ENCODE peak calls at places on chromosomes 3 and 15, in six cellular contexts. U, H, A, K, Y and J are unnamed samples.

GRCh38 chr3:127652246-127652995 is 20.3 kb upstream of the ABTB1 start:
- DNase-seq in U (peak; percentile 61), H (peak; percentile 76), A (no peak), K (peak; percentile 33), Y (peak; percentile 33), J (no peak)

GRCh38 chr3:153129866-153130265 is 32.2 kb upstream of the RAP2B start:
- DNase-seq in U (no peak), H (no peak), A (no peak), K (no peak), Y (no peak), J (no peak)

GRCh38 chr3:152218604-152219003 is 50.1 kb upstream of the MBNL1 start:
- DNase-seq in U (no peak), H (no peak), A (no peak), K (no peak), Y (no peak), J (no peak)

GRCh38 chr3:186635532-186635931 is 4.7 kb upstream of the FETUB start:
- DNase-seq in U (no peak), H (no peak), A (no peak), K (no peak), Y (no peak), J (no peak)

GRCh38 chr15:44066211-44066827 is 128.8 kb downstream of the FRMD5 start:
- DNase-seq in U (peak; percentile 41), H (peak; percentile 60), A (peak; percentile 36), K (peak; percentile 50), Y (no peak), J (no peak)

GRCh38 chr3:153746211-153746610 is 375.0 kb upstream of the ARHGEF26 start:
- DNase-seq in U (no peak), H (no peak), A (no peak), K (no peak), Y (no peak), J (no peak)

GRCh38 chr3:50502225-50502583 is 1.2 kb downstream of the CACNA2D2 start:
- DNase-seq in U (no peak), H (no peak), A (no peak), K (no peak), Y (no peak), J (no peak)

GRCh38 chr15:63043391-63044076 is 987 bp downstream of the TPM1 start:
- DNase-seq in U (no peak), H (peak; percentile 61), A (no peak), K (no peak), Y (no peak), J (no peak)

GRCh38 chr3:112134335-112135124 is 1.5 kb upstream of the GCSAM start:
- DNase-seq in U (no peak), H (no peak), A (no peak), K (no peak), Y (no peak), J (no peak)

GRCh38 chr3:193762657-193763056 is 169.6 kb downstream of the OPA1 start:
- DNase-seq in U (no peak), H (no peak), A (no peak), K (no peak), Y (no peak), J (no peak)

GRCh38 chr3:42539871-42540714 is 37.6 kb downstream of the VIPR1 start:
- DNase-seq in U (no peak), H (peak; percentile 77), A (peak; percentile 54), K (no peak), Y (no peak), J (no peak)

GRCh38 chr3:12138044-12138443 is 20.7 kb downstream of the TIMP4 start:
- DNase-seq in U (no peak), H (no peak), A (no peak), K (no peak), Y (no peak), J (no peak)

GRCh38 chr3:47035645-47036044 is 56.2 kb downstream of the NBEAL2 start:
- DNase-seq in U (no peak), H (no peak), A (no peak), K (no peak), Y (no peak), J (no peak)

GRCh38 chr15:60838206-60838605 is 359.3 kb upstream of the ICE2 start:
- DNase-seq in U (no peak), H (no peak), A (no peak), K (no peak), Y (no peak), J (no peak)

GRCh38 chr3:130395916-130396315 is 50.4 kb downstream of the COL6A5 start:
- DNase-seq in U (no peak), H (no peak), A (no peak), K (peak; percentile 61), Y (no peak), J (peak; percentile 78)

GRCh38 chr3:32177702-32178198 is 60.7 kb upstream of the CMTM8 start:
- DNase-seq in U (peak; percentile 76), H (peak; percentile 70), A (peak; percentile 20), K (peak; percentile 78), Y (peak; percentile 27), J (peak; percentile 63)

GRCh38 chr3:165653130-165653778 is 184.0 kb downstream of the BCHE start:
- DNase-seq in U (no peak), H (no peak), A (no peak), K (no peak), Y (no peak), J (no peak)

GRCh38 chr15:28955160-28955502 is 69.4 kb downstream of the APBA2 start:
- DNase-seq in U (no peak), H (peak; percentile 41), A (no peak), K (peak; percentile 44), Y (no peak), J (no peak)

GRCh38 chr3:21913791-21914190 is 162.8 kb upstream of the ZNF385D start:
- DNase-seq in U (no peak), H (no peak), A (no peak), K (no peak), Y (no peak), J (no peak)

GRCh38 chr3:99808163-99808794 is 9.4 kb upstream of the CMSS1 start:
- DNase-seq in U (peak; percentile 36), H (peak; percentile 58), A (no peak), K (peak; percentile 57), Y (peak; percentile 9), J (peak; percentile 25)

GRCh38 chr3:75001330-75001729 is 386.9 kb upstream of the CNTN3 start:
- DNase-seq in U (no peak), H (no peak), A (no peak), K (no peak), Y (no peak), J (no peak)

GRCh38 chr3:127629462-127630403 is 748 bp downstream of the PODXL2 start:
- DNase-seq in U (no peak), H (no peak), A (no peak), K (no peak), Y (no peak), J (no peak)

GRCh38 chr3:105328338-105328730 is 38.4 kb upstream of the ALCAM start:
- DNase-seq in U (no peak), H (no peak), A (no peak), K (no peak), Y (no peak), J (no peak)

GRCh38 chr15:57861039-57861638 is 154.6 kb downstream of the POLR2M start:
- DNase-seq in U (peak; percentile 38), H (no peak), A (no peak), K (peak; percentile 57), Y (peak; percentile 12), J (peak; percentile 26)

GRCh38 chr3:188152660-188153497 is 1.1 kb upstream of the LPP start:
- DNase-seq in U (no peak), H (peak; percentile 76), A (no peak), K (no peak), Y (peak; percentile 32), J (no peak)

GRCh38 chr3:133208184-133208583 is 170.0 kb downstream of the TMEM108 start:
- DNase-seq in U (no peak), H (no peak), A (no peak), K (no peak), Y (no peak), J (no peak)

GRCh38 chr15:43253431-43254403 is 13.0 kb downstream of the TGM5 start:
- DNase-seq in U (no peak), H (no peak), A (no peak), K (no peak), Y (no peak), J (no peak)

GRCh38 chr3:15638193-15638890 is 36.8 kb downstream of the BTD start:
- DNase-seq in U (no peak), H (no peak), A (no peak), K (no peak), Y (no peak), J (no peak)

GRCh38 chr15:48719668-48720067 is 74.2 kb upstream of the FBN1 start:
- DNase-seq in U (no peak), H (no peak), A (no peak), K (no peak), Y (no peak), J (no peak)

GRCh38 chr15:33540174-33540573 is 229.4 kb downstream of the RYR3 start:
- DNase-seq in U (no peak), H (no peak), A (no peak), K (no peak), Y (no peak), J (no peak)

GRCh38 chr15:42679285-42680141 is 57.4 kb downstream of the CDAN1 start:
- DNase-seq in U (no peak), H (no peak), A (no peak), K (no peak), Y (no peak), J (no peak)

GRCh38 chr3:65902304-65902793 is 136.4 kb downstream of the MAGI1 start:
- DNase-seq in U (no peak), H (peak; percentile 52), A (no peak), K (no peak), Y (no peak), J (no peak)

GRCh38 chr3:138084196-138084595 is 31.2 kb downstream of the DZIP1L start:
- DNase-seq in U (no peak), H (no peak), A (no peak), K (no peak), Y (no peak), J (no peak)

GRCh38 chr15:28901987-28902745 is 16.4 kb downstream of the APBA2 start:
- DNase-seq in U (no peak), H (no peak), A (no peak), K (no peak), Y (no peak), J (no peak)